ENCODE peak calls at places on chromosomes 16 and 17, in eight cellular contexts. H, Y, X, P, A, F, E and G are unnamed samples.

GRCh38 chr16:56603589-56603988 is 4.8 kb upstream of the MT2A start:
- DNase-seq in H (no peak), P (peak), E (peak), A (no peak), X (no peak), Y (peak), F (peak), G (peak)

GRCh38 chr17:8753976-8754440 is 4.3 kb downstream of the SPDYE4 start:
- DNase-seq in X (no peak), E (no peak), A (no peak), F (peak), P (no peak), Y (peak), H (peak), G (peak)

GRCh38 chr17:48636177-48637018 is 10.2 kb upstream of the HOXB9 start:
- DNase-seq in E (peak), Y (peak), H (no peak), X (peak), F (peak), A (peak), P (peak), G (peak)

GRCh38 chr17:39753514-39754160 is 15.9 kb downstream of the GRB7 start:
- DNase-seq in X (peak), Y (peak), H (peak), A (peak), E (peak), P (peak), F (no peak), G (peak)

GRCh38 chr16:64952177-64952576 is 169.7 kb downstream of the CDH11 start:
- DNase-seq in P (no peak), E (peak), F (peak), X (no peak), H (no peak), Y (no peak), A (no peak), G (peak)

GRCh38 chr17:50109785-50110184 is 14.6 kb downstream of the PDK2 start:
- DNase-seq in X (no peak), Y (no peak), H (no peak), E (no peak), F (no peak), A (no peak), P (no peak), G (no peak)

GRCh38 chr16:48409839-48410610 is 24.8 kb upstream of the SIAH1 start:
- DNase-seq in F (peak), E (peak), X (no peak), Y (no peak), P (no peak), H (no peak), A (no peak), G (peak)

GRCh38 chr17:81429353-81429774 is 34.1 kb downstream of the BAHCC1 start:
- DNase-seq in Y (no peak), H (peak), P (peak), A (peak), X (no peak), F (peak), E (peak), G (peak)

GRCh38 chr16:69329369-69330285 is 761 bp downstream of the PDF start:
- DNase-seq in F (no peak), P (peak), X (no peak), Y (peak), H (no peak), A (no peak), E (no peak), G (peak)